ENCODE peak calls at places on chromosomes 4 and X, in four cellular contexts. W is stomach, M is A549, Y is ovary. R is an unnamed sample.
A peak's percentile ranks its signal among the peaks of the same experiment; 100 is the strongest.

GRCh38 chr4:74543247-74543670 is 98.3 kb downstream of the AREG start:
- DNase-seq in Y (no peak), M (no peak), W (no peak), R (no peak)

GRCh38 chr4:153731239-153731638 is 28.6 kb downstream of the RNF175 start:
- DNase-seq in Y (no peak), W (no peak), M (no peak), R (peak; percentile 25)

GRCh38 chr4:139367421-139368090 is 65.3 kb upstream of the NDUFC1 start:
- DNase-seq in M (no peak), Y (no peak), W (no peak), R (no peak)

GRCh38 chr4:337932-338758 is 531 bp downstream of the ZNF141 start:
- DNase-seq in W (peak; percentile 40), M (peak; percentile 3), Y (peak; percentile 54), R (peak; percentile 75)

GRCh38 chr4:182768821-182769220 is 148.4 kb downstream of the DCTD start:
- DNase-seq in W (no peak), M (no peak), Y (no peak), R (no peak)

GRCh38 chr4:38902695-38903094 is 35.1 kb downstream of the FAM114A1 start:
- DNase-seq in Y (no peak), W (no peak), M (peak; percentile 44), R (peak; percentile 59)

GRCh38 chr4:99136329-99136728 is 7.8 kb downstream of the ADH4 start:
- DNase-seq in Y (no peak), W (no peak), M (no peak), R (no peak)

GRCh38 chr4:25234390-25235367 is 846 bp downstream of the PI4K2B start:
- DNase-seq in W (peak; percentile 59), M (peak; percentile 49), Y (peak; percentile 51), R (peak; percentile 90)

GRCh38 chrX:18833071-18833731 is 125.8 kb downstream of the PPEF1 start:
- DNase-seq in Y (peak; percentile 75), W (no peak), M (no peak), R (no peak)

GRCh38 chrX:107845625-107846024 is 20.0 kb downstream of the MID2 start:
- DNase-seq in M (no peak), W (no peak), Y (no peak), R (no peak)

GRCh38 chr4:48375651-48376291 is 34.4 kb downstream of the SLAIN2 start:
- DNase-seq in W (peak; percentile 31), Y (no peak), M (no peak), R (peak; percentile 25)

GRCh38 chr4:121138014-121138413 is 26.1 kb downstream of the TNIP3 start:
- DNase-seq in Y (no peak), M (no peak), W (no peak), R (no peak)

GRCh38 chrX:154010330-154011087 is 9.2 kb downstream of the IRAK1 start:
- DNase-seq in Y (no peak), W (no peak), M (no peak), R (peak; percentile 44)

GRCh38 chr4:24913099-24913445 is 230 bp upstream of the CCDC149 start:
- DNase-seq in M (no peak), W (no peak), Y (no peak), R (no peak)

GRCh38 chr4:138802499-138802898 is 213.1 kb upstream of the NOCT start:
- DNase-seq in M (no peak), Y (no peak), W (no peak), R (no peak)

GRCh38 chr4:5824635-5825034 is 68.3 kb downstream of the CRMP1 start:
- DNase-seq in M (peak; percentile 44), W (no peak), Y (no peak), R (peak; percentile 58)

GRCh38 chrX:51496501-51497291 is at the start of gene NUDT11:
- DNase-seq in M (peak; percentile 30), Y (peak; percentile 72), W (peak; percentile 38), R (no peak)

GRCh38 chrX:55342533-55343501 is 78.1 kb upstream of the PAGE3 start:
- DNase-seq in Y (no peak), W (peak; percentile 30), M (peak; percentile 25), R (peak; percentile 31)

GRCh38 chrX:97895751-97896150 is 1012.0 kb downstream of the RPA4 start:
- DNase-seq in W (no peak), Y (no peak), M (no peak), R (no peak)

GRCh38 chr4:9927317-9928007 is 93.8 kb downstream of the SLC2A9 start:
- DNase-seq in W (no peak), M (no peak), Y (no peak), R (no peak)

GRCh38 chr4:14857986-14858385 is 144.3 kb upstream of the CPEB2 start:
- DNase-seq in M (no peak), Y (no peak), W (no peak), R (peak; percentile 56)

GRCh38 chr4:98728433-98728832 is 70.0 kb upstream of the TSPAN5 start:
- DNase-seq in M (no peak), Y (no peak), W (no peak), R (peak; percentile 84)

GRCh38 chr4:186946682-186947294 is 223.1 kb upstream of the FAT1 start:
- DNase-seq in W (peak; percentile 42), M (peak; percentile 69), Y (no peak), R (no peak)

GRCh38 chr4:168662297-168662985 is 165.6 kb downstream of the PALLD start:
- DNase-seq in M (no peak), Y (no peak), W (no peak), R (no peak)

GRCh38 chr4:168667397-168667796 is 170.5 kb downstream of the PALLD start:
- DNase-seq in M (no peak), W (no peak), Y (no peak), R (no peak)

GRCh38 chr4:168667936-168668335 is 171.1 kb downstream of the PALLD start:
- DNase-seq in Y (no peak), W (no peak), M (no peak), R (no peak)

GRCh38 chr4:168666531-168666930 is 169.7 kb downstream of the PALLD start:
- DNase-seq in Y (no peak), W (no peak), M (no peak), R (no peak)

DNA sequence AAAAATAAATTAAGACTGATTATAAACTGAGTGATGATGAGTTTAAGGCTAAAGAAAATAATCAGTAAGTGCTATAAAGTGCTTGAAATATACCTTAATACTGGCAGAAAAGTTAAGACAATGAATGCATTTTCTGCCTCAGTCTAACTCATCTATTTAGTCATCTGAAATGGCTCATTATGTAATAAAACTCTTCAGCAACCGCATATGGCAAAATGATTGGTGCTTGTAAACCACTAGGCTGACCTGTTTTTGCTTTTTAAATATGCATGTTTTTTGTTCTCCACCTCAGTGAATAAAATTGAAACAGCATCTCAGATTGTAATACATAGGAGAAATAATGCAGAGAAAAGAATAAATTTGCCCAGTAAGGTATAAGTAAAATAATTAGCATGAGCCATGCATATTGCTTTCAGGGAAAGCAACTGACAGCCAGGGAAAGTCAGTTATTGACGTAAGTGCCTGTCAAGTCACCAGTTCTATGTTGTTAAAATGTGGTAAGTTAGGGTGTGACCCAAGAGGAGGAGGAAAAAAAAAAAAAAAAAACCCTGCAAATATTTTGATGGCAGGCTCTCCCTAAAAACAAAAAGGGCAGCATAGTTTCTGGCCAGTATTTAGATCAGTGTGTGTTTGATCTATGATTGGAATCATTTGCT is 167.5 kb downstream of the PALLD start:
- DNase-seq in M (no peak), Y (no peak), W (no peak), R (no peak)
- H3K4me3 ChIP-seq in M (no peak overlapping the region), Y (no peak overlapping the region), W (no peak overlapping the region), R (no peak overlapping the region)

DNA sequence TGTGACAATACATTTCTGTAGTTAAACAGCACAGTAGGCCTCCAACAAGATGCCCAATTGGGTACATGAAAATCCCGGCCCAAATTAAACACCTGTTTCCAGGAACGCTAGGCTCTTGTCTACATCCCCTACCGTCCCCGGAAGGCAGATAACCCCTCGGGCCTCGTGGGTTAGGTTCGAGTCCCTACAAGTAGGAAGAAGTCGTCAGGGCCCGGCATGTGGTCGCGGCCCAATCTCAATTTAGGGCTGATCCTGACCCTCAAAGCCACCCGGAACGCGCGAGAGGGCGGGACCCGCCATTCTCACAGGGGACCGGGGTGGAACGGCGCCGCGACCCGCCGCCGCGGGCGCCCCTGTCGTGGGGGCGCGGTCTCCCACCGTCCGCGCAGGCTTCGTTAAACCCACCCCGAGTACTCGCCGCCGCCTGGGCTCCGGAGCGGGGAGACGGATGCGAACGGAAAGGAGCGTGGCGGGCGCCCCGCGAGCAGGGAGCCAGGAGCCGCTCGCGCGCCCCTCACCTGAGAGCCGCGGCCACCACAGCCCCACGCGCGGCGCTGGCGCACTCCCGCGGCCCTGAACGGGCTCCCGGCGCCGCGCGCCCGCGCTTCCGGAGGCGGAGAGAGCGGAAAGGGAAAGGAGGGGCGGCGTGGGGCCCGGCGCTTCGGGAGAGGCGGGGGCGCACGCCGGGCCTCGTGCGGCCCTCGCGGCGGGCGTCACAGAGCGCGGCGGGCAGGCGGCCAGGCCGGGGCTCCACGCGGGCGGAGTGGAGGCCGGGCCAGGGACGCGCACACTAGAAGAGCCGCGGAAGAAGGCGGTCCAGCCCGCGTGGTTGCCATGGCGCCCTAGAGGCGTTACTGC is at the start of gene CFAP97:
- DNase-seq in W (peak; percentile 92), Y (peak; percentile 94), M (peak; percentile 55), R (peak; percentile 83)
- TF ChIP-seq POLR2A in W (no peak), Y (peak; percentile 89), M (no peak), R (peak; percentile 70)

GRCh38 chr4:168639914-168640313 is 143.1 kb downstream of the PALLD start:
- DNase-seq in M (no peak), Y (no peak), W (no peak), R (no peak)

GRCh38 chr4:168641811-168642140 is 144.9 kb downstream of the PALLD start:
- DNase-seq in Y (no peak), W (no peak), M (no peak), R (no peak)

GRCh38 chr4:168645933-168646768 is 149.3 kb downstream of the PALLD start:
- DNase-seq in M (no peak), Y (no peak), W (no peak), R (no peak)

GRCh38 chr4:168643796-168644159 is 146.9 kb downstream of the PALLD start:
- DNase-seq in M (no peak), Y (no peak), W (no peak), R (no peak)

DNA sequence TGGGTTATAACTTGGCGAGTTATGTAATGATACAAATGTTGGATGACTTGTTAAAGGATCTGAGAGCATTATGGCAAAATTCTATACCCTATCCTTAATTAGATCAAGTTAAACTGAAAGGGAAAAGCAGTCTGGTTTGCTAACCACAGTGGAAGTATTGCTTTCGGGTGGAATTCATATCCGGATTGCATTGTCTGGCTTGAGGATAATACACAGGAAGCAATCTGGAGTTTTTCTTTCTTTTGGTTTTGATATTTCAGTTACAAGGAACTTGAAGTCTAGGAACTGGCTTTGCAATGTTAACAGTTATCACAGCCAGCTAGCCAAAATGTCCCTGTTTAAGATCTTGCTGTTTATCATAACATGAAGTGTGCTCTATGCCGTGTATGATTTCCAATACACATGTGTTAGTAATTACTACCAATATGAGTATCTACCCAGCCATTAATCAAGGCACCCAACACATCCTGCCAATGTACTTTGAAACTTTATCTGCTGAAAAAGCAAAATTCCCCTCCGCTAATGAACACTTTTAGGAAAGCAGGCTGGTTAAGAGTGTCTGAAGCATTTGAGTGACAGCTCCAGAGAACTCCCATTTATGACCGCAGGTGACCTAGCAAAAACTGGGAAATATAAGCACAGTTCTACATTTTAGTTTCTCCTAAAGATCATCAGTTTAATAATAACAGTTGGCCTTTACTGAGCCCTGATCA is 146.4 kb downstream of the PALLD start:
- DNase-seq in M (no peak), W (no peak), Y (no peak), R (no peak)
- H3K4me3 ChIP-seq in M (no peak overlapping the region), W (no peak overlapping the region), Y (no peak overlapping the region), R (no peak overlapping the region)

DNA sequence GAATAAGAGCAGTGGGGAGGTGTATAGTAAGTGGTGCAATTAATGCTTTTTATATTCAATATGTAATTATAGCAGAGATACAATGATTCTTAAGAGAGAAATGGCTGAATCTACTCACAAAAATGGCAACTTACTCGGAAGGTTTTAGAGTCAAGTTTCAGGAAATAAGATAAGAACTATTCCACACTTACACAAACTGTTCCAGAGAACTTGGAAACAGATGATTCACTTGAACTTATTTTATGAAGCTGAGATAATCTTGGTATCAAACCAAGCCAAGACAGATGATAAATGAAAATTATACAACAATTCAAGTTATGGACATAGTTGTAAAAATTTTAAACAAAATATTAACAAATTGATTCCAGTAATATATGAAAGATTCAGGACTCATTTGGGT is 311.3 kb upstream of the HS3ST1 start:
- DNase-seq in W (no peak), Y (no peak), M (no peak), R (no peak)
- TF ChIP-seq POLR2A in W (no peak), Y (no peak), M (no peak), R (no peak)

R was measured in NB4.